ENCODE peak calls at places on chromosomes 4 and X, in four cellular contexts. F is tibial artery, O is PC-3, D is Peyer's patch. I is an unnamed sample.

GRCh38 chr4:48082956-48083355 is 51.1 kb downstream of the TXK start:
- DNase-seq in F (no peak), O (no peak), D (no peak), I (no peak)

GRCh38 chrX:139158256-139158655 is 372.3 kb upstream of the F9 start:
- DNase-seq in F (no peak), O (peak; percentile 55), D (no peak), I (no peak)

GRCh38 chrX:107935200-107935599 is 47.0 kb downstream of the TEX13B start:
- DNase-seq in F (no peak), O (peak; percentile 44), D (no peak), I (peak; percentile 41)

GRCh38 chr4:19512086-19512485 is 739.6 kb upstream of the SLIT2 start:
- DNase-seq in F (no peak), O (no peak), D (no peak), I (no peak)

GRCh38 chr4:20137176-20137575 is 114.5 kb upstream of the SLIT2 start:
- DNase-seq in F (no peak), O (no peak), D (no peak), I (no peak)

GRCh38 chr4:135368826-135369225 is 1167.2 kb upstream of the PABPC4L start:
- DNase-seq in F (no peak), O (peak; percentile 30), D (no peak), I (no peak)

GRCh38 chr4:121306932-121307331 is 73.9 kb downstream of the QRFPR start:
- DNase-seq in F (no peak), O (no peak), D (no peak), I (no peak)

GRCh38 chr4:70734168-70734954 is 12.6 kb downstream of the RUFY3 start:
- DNase-seq in F (no peak), O (peak; percentile 52), D (peak; percentile 65), I (peak; percentile 68)

GRCh38 chr4:159390648-159391047 is 287.8 kb downstream of the RAPGEF2 start:
- DNase-seq in F (no peak), O (peak; percentile 97), D (no peak), I (peak; percentile 99)

GRCh38 chr4:34814266-34814665 is 1430.0 kb downstream of the ARAP2 start:
- DNase-seq in F (no peak), O (peak; percentile 12), D (no peak), I (no peak)

GRCh38 chr4:48831532-48832015 is 686 bp downstream of the OCIAD1 start:
- DNase-seq in F (no peak), O (no peak), D (no peak), I (peak; percentile 23)

GRCh38 chr4:112766422-112766821 is 129.5 kb downstream of the LARP7 start:
- DNase-seq in F (peak; percentile 26), O (peak; percentile 27), D (no peak), I (peak; percentile 65)

GRCh38 chr4:112770111-112770510 is 133.2 kb downstream of the LARP7 start:
- DNase-seq in F (no peak), O (no peak), D (no peak), I (no peak)

GRCh38 chr4:112767386-112767785 is 130.4 kb downstream of the LARP7 start:
- DNase-seq in F (no peak), O (no peak), D (no peak), I (no peak)

GRCh38 chr4:112765317-112765989 is 128.5 kb downstream of the LARP7 start:
- DNase-seq in F (no peak), O (peak; percentile 26), D (no peak), I (peak; percentile 32)
- TF ChIP-seq CTCF in F (peak; percentile 26), O (peak; percentile 62), D (no peak), I (peak; percentile 56)

DNA sequence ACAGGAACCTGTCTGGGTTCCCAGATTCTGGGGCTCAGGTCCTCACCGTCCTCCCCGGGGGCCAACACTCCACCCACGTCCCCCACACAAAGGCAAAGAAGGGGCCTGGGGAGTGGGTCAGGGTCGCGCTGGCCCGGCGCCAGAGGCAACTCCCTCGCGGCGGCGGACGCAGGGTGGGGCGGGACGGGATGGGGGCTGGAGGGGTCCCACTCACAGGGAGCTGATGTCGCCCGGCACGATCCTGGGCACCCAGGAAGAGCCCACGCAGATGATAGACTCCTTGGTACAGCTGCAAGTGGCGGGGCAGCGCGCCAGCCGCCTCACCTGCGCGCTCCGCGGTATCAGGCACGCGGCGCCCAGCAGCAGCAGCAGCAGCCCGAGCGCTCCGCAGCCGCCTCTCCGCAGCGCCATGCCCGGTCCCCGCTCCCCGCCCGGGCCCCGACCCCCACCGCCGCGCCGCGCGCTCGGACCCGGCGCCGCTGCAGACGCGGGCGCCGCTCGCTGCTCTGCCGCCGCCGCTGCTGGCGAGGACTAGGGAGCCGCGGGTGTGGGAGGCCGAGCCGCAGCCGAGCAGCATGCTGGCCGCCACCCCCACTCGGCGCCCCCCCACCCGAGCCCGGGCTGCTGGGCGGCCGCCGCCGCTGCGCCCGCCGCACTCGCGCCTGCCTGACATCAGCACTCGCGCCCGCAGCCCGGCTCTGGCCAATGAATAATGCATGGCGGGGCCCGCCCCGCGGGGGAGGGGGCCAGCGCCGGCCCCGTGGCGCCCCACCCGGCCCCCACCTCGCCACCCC is at the start of gene LGI2:
- DNase-seq in F (peak; percentile 51), O (peak; percentile 6), D (no peak), I (peak; percentile 4)
- H3K4me3 ChIP-seq in F (peak within 1 kb of the TSS; percentile 61), O (peak within 1 kb of the TSS; percentile 56), D (peak within 1 kb of the TSS; percentile 41), I (peak within 1 kb of the TSS; percentile 20)

DNA sequence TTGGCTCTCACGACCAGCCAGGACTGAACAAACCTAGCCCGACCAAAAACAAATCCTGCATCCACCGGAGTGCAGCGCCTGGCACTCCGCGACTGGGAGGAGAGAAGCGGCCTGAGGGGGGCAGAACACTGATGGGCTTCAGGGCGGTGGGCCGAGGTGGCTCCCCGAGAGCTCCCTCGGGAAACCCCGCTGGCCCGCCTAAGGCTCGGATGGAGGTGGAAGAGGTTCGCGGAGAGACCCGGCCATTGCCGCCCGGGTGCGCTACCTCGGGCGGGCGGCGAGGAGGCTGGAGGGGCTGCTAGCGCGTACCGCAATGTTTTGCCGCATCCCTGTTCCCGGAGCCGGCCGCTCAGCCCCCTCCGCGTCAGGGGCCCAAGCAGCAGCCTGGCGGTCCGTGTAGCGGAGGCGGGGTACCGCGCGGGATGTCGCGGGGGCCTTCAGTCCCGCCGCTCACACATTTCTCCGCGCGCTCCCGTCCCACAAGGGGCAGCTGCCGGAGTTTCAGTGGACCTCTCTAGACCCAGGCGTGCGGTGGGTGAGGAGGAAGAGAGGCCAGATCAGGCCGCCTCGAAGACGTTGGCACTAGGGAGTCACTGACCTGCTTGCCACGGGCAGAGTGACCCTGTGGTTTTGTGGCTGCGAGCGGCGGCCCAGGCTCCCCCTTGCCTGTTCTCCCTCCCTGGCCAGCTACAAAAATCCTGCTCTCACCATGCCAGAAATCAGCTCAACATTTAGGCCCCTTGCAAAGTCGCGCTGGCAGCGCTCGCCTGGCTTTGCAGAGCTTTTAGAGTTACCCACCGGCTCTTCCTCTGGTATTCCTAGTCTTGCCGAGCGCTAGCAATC is 2.1 kb downstream of the SLITRK4 start:
- DNase-seq in F (no peak), O (peak; percentile 17), D (no peak), I (no peak)
- TF ChIP-seq CTCF in F (no peak), O (peak; percentile 20), D (no peak), I (no peak)

GRCh38 chr4:16894406-16894805 is 4.0 kb downstream of the LDB2 start:
- DNase-seq in F (no peak), O (no peak), D (no peak), I (no peak)
- H3K4me3 ChIP-seq in F (no peak overlapping the region), O (no peak overlapping the region), D (no peak overlapping the region), I (no peak overlapping the region)

GRCh38 chr4:15420642-15421041 is 7.2 kb upstream of the C1QTNF7 start:
- DNase-seq in F (no peak), O (no peak), D (no peak), I (peak; percentile 90)
- TF ChIP-seq CTCF in F (no peak), O (no peak), D (no peak), I (peak; percentile 36)